ENCODE peak calls at places on chromosomes 1 and 21, in nine cellular contexts. M is small intestine; H is endodermal cell; Y is IMR-90; J is GM23338; O is stomach; V is mucosa of descending colon; L is trophoblast cell; B is CD4-positive, CD25-positive, alpha-beta regulatory T cell. D is an unnamed sample.

GRCh38 chr1:65230741-65231439 is 78.5 kb upstream of the DNAJC6 start:
- DNase-seq in V (no peak), B (no peak), O (no peak), H (no peak), M (peak; percentile 4), J (no peak), L (no peak), Y (no peak), D (no peak)

GRCh38 chr1:111201275-111202090 is 1.0 kb upstream of the DENND2D start:
- DNase-seq in V (no peak), J (no peak), B (no peak), Y (no peak), O (no peak), M (no peak), H (no peak), L (peak; percentile 90), D (no peak)

GRCh38 chr21:42652527-42653491 is 612 bp upstream of the PDE9A start:
- DNase-seq in M (peak; percentile 39), Y (peak; percentile 31), H (peak; percentile 87), L (peak; percentile 34), B (no peak), O (peak; percentile 75), V (peak; percentile 63), J (peak; percentile 68), D (peak; percentile 77)

GRCh38 chr1:227779021-227779441 is 36.4 kb upstream of the PRSS38 start:
- DNase-seq in O (no peak), H (peak; percentile 32), B (no peak), M (no peak), Y (no peak), V (no peak), J (no peak), L (no peak), D (no peak)

GRCh38 chr1:57874426-57874825 is 450.6 kb upstream of the DAB1 start:
- DNase-seq in M (no peak), Y (no peak), O (no peak), V (no peak), J (no peak), B (no peak), L (peak; percentile 13), H (no peak), D (no peak)

GRCh38 chr1:169105434-169106094 is 926 bp upstream of the ATP1B1 start:
- DNase-seq in O (peak; percentile 96), J (peak; percentile 88), H (peak; percentile 92), M (peak; percentile 94), Y (no peak), B (peak; percentile 52), L (peak; percentile 61), V (peak; percentile 97), D (peak; percentile 86)

GRCh38 chr1:36151845-36152203 is 2.5 kb upstream of the TRAPPC3 start:
- DNase-seq in L (no peak), Y (no peak), V (no peak), J (no peak), B (peak; percentile 60), O (no peak), M (no peak), H (no peak), D (no peak)

GRCh38 chr1:86472767-86473166 is 4.0 kb downstream of the CLCA1 start:
- DNase-seq in H (no peak), M (no peak), Y (no peak), B (no peak), O (no peak), L (no peak), J (no peak), V (no peak), D (no peak)

GRCh38 chr1:1996207-1996651 is 7.4 kb downstream of the CFAP74 start:
- DNase-seq in O (no peak), M (no peak), Y (peak; percentile 20), B (no peak), V (no peak), L (no peak), J (no peak), H (no peak), D (no peak)

GRCh38 chr1:181152892-181153633 is 64.6 kb downstream of the IER5 start:
- DNase-seq in M (peak; percentile 76), L (no peak), O (peak; percentile 85), J (peak; percentile 62), Y (peak; percentile 94), V (peak; percentile 55), H (peak; percentile 89), B (no peak), D (peak; percentile 74)

GRCh38 chr1:6353948-6354658 is 39.5 kb downstream of the ACOT7 start:
- DNase-seq in H (no peak), V (peak; percentile 78), B (no peak), O (peak; percentile 73), M (peak; percentile 93), Y (no peak), L (peak; percentile 81), J (no peak), D (peak; percentile 66)

GRCh38 chr21:44539031-44539430 is 964 bp downstream of the KRTAP10-1 start:
- DNase-seq in J (no peak), Y (no peak), L (no peak), B (no peak), M (no peak), O (no peak), H (no peak), V (no peak), D (no peak)

GRCh38 chr21:23401278-23401677 is 2206.0 kb downstream of the MRPL39 start:
- DNase-seq in O (no peak), L (peak; percentile 3), H (no peak), V (no peak), M (no peak), B (no peak), J (peak; percentile 58), Y (no peak), D (no peak)

GRCh38 chr1:28370220-28371010 is 875 bp downstream of the PHACTR4 start:
- DNase-seq in M (peak; percentile 20), L (peak; percentile 50), B (no peak), H (no peak), J (peak; percentile 56), V (no peak), O (no peak), Y (peak; percentile 48), D (peak; percentile 29)

GRCh38 chr1:23664837-23665795 is 26.5 kb upstream of the RPL11 start:
- DNase-seq in Y (no peak), B (no peak), H (peak; percentile 61), V (no peak), L (peak; percentile 72), J (peak; percentile 70), O (no peak), M (no peak), D (no peak)

GRCh38 chr21:29334717-29335428 is 36.2 kb downstream of the BACH1 start:
- DNase-seq in B (no peak), M (no peak), L (no peak), J (no peak), V (no peak), Y (peak; percentile 78), O (no peak), H (no peak), D (no peak)

GRCh38 chr1:27109103-27109822 is 45.7 kb downstream of the SLC9A1 start:
- DNase-seq in L (peak; percentile 63), M (peak; percentile 50), B (no peak), V (peak; percentile 70), O (peak; percentile 64), H (peak; percentile 90), Y (no peak), J (peak; percentile 86), D (no peak)

GRCh38 chr1:27114522-27114921 is 40.4 kb downstream of the SLC9A1 start:
- DNase-seq in V (no peak), B (no peak), Y (no peak), O (no peak), J (no peak), M (no peak), H (no peak), L (no peak), D (no peak)

GRCh38 chr1:27108588-27108987 is 46.3 kb downstream of the SLC9A1 start:
- DNase-seq in H (no peak), Y (no peak), O (no peak), L (no peak), J (no peak), B (no peak), V (no peak), M (no peak), D (no peak)

GRCh38 chr1:27113861-27114260 is 41.1 kb downstream of the SLC9A1 start:
- DNase-seq in Y (no peak), V (no peak), O (no peak), M (no peak), L (no peak), B (no peak), H (no peak), J (no peak), D (no peak)

DNA sequence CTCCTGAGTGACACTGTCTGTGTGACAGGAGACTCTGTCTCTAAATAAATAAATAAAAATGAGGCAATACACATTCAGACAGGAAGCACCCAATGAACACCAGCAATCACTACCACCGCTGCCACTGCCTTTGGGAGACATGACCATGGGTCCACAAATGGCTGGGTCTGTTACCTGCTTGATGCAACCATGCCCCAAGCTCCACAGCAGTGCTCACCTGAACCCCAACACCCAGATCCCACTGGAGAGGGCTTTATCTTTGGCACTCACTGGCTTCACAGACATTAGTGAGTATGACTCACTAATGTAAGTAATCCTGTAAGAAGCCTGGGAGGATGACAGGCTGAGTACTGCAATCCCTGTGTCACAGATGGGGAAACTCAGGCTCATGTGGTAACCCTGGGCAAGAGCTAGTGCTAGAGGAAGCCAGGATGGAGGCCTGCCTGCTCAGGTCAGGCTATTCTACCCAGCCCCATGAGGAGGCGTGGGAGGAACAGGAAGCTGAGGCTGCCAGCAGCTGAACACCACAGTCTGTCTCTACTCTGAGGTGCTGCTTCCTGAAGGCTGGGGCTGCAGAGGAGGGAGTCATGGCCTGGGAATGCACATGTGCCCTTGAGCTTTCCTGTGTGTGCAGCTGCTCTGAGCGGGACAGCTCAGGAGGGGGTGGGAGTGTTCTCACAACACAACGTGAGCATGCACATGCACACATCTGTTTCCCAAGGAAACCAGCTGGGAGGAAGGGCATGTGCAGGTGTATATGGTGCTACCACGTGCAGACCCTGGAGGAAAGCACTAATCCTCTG is 43.0 kb downstream of the SLC9A1 start:
- DNase-seq in O (peak; percentile 76), Y (peak; percentile 100), L (peak; percentile 96), B (peak; percentile 21), V (peak; percentile 78), H (no peak), J (no peak), M (peak; percentile 84), D (peak; percentile 92)
- H3K4me1 ChIP-seq in O (peaks cover 42% of the 10 kb centered on the region), Y (peaks cover 18% of the 10 kb centered on the region), L (peaks cover 6% of the 10 kb centered on the region), B (peaks cover 24% of the 10 kb centered on the region), V (peaks cover 25% of the 10 kb centered on the region), H (no peaks in the 10 kb centered on the region), J (no peaks in the 10 kb centered on the region), M (peaks cover 8% of the 10 kb centered on the region), D (peaks cover 4% of the 10 kb centered on the region)

GRCh38 chr1:113935970-113936369 is 6.8 kb downstream of the HIPK1 start:
- DNase-seq in H (no peak), L (no peak), J (no peak), O (no peak), V (no peak), M (no peak), Y (no peak), B (no peak), D (no peak)
- H3K4me1 ChIP-seq in H (peaks cover 7% of the 10 kb centered on the region), L (no peaks in the 10 kb centered on the region), J (peaks cover 21% of the 10 kb centered on the region), O (peaks cover 29% of the 10 kb centered on the region), V (peaks cover 21% of the 10 kb centered on the region), M (peaks cover 4% of the 10 kb centered on the region), Y (peaks cover 2% of the 10 kb centered on the region), B (peaks cover 87% of the 10 kb centered on the region), D (peaks cover 9% of the 10 kb centered on the region)

GRCh38 chr1:182611787-182612186 is 7.6 kb upstream of the RGS16 start:
- DNase-seq in B (no peak), H (peak; percentile 83), L (no peak), M (no peak), J (peak; percentile 82), V (no peak), Y (no peak), O (no peak), D (no peak)
- H3K4me1 ChIP-seq in B (peaks cover 30% of the 10 kb centered on the region), H (peaks cover 17% of the 10 kb centered on the region), L (peaks cover 36% of the 10 kb centered on the region), M (peaks cover 7% of the 10 kb centered on the region), J (peaks cover 50% of the 10 kb centered on the region), V (peaks cover 23% of the 10 kb centered on the region), Y (peaks cover 9% of the 10 kb centered on the region), O (peaks cover 21% of the 10 kb centered on the region), D (peaks cover 6% of the 10 kb centered on the region)

GRCh38 chr21:34819357-34819999 is 150.7 kb downstream of the CLIC6 start:
- DNase-seq in L (no peak), O (no peak), Y (no peak), M (no peak), J (no peak), B (no peak), H (peak; percentile 67), V (no peak), D (no peak)
- H3K4me1 ChIP-seq in L (peaks cover 47% of the 10 kb centered on the region), O (peaks cover 23% of the 10 kb centered on the region), Y (peaks cover 48% of the 10 kb centered on the region), M (peaks cover 2% of the 10 kb centered on the region), J (peaks cover 17% of the 10 kb centered on the region), B (no peaks in the 10 kb centered on the region), H (peaks cover 7% of the 10 kb centered on the region), V (peaks cover 20% of the 10 kb centered on the region), D (no peaks in the 10 kb centered on the region)